ENCODE peak calls at places on chromosomes 16 and 17, in six cellular contexts. T is heart left ventricle, C is ovary, G is kidney epithelial cell, J is GM06990, V is K562. I is an unnamed sample.

GRCh38 chr17:20066253-20066652 is 57.1 kb downstream of the SPECC1 start:
- DNase-seq in T (peak), C (peak), G (peak), J (no peak), V (no peak), I (peak)

GRCh38 chr17:40301315-40301714 is 7.7 kb upstream of the RARA start:
- DNase-seq in T (no peak), C (no peak), G (no peak), J (no peak), V (no peak), I (no peak)

GRCh38 chr17:14157822-14158221 is 78.8 kb downstream of the CDRT15 start:
- DNase-seq in T (no peak), C (no peak), G (no peak), J (no peak), V (no peak), I (no peak)

GRCh38 chr17:7183433-7184090 is 4.4 kb upstream of the ASGR1 start:
- DNase-seq in T (no peak), C (no peak), G (no peak), J (no peak), V (no peak), I (no peak)

GRCh38 chr16:74216319-74216718 is 80.3 kb upstream of the PSMD7 start:
- DNase-seq in T (no peak), C (no peak), G (no peak), J (no peak), V (no peak), I (peak)

GRCh38 chr16:47732122-47732805 is 271.1 kb downstream of the PHKB start:
- DNase-seq in T (no peak), C (no peak), G (peak), J (no peak), V (no peak), I (no peak)

GRCh38 chr16:12437761-12438440 is 365.8 kb downstream of the CPPED1 start:
- DNase-seq in T (no peak), C (no peak), G (no peak), J (no peak), V (no peak), I (no peak)

GRCh38 chr17:45132302-45132568 is at the start of gene PLCD3:
- DNase-seq in T (no peak), C (no peak), G (no peak), J (no peak), V (no peak), I (no peak)

GRCh38 chr16:29736112-29736511 is 9.7 kb downstream of the C16orf54 start:
- DNase-seq in T (no peak), C (no peak), G (no peak), J (no peak), V (no peak), I (no peak)

GRCh38 chr17:49899588-49899987 is 51.7 kb upstream of the TAC4 start:
- DNase-seq in T (no peak), C (no peak), G (no peak), J (no peak), V (no peak), I (no peak)

GRCh38 chr17:49896222-49896621 is 48.4 kb upstream of the TAC4 start:
- DNase-seq in T (no peak), C (no peak), G (no peak), J (no peak), V (no peak), I (no peak)

GRCh38 chr17:49901460-49902331 is 53.8 kb upstream of the TAC4 start:
- DNase-seq in T (no peak), C (no peak), G (no peak), J (no peak), V (no peak), I (no peak)

GRCh38 chr17:49896860-49897259 is 49.0 kb upstream of the TAC4 start:
- DNase-seq in T (no peak), C (no peak), G (no peak), J (no peak), V (no peak), I (no peak)

GRCh38 chr17:49898547-49899490 is 51.0 kb upstream of the TAC4 start:
- DNase-seq in T (no peak), C (no peak), G (no peak), J (no peak), V (peak), I (no peak)
- TF ChIP-seq CTCF in T (no peak), C (no peak), G (peak), J (peak), V (peak), I (peak)

GRCh38 chr17:38748329-38749221 is at the start of gene PCGF2:
- DNase-seq in T (peak), C (peak), G (peak), J (no peak), V (peak), I (peak)
- TF ChIP-seq CTCF in T (no peak), C (no peak), G (no peak), J (no peak), V (no peak), I (no peak)

GRCh38 chr17:44010966-44011647 is 3.7 kb downstream of the TMEM101 start:
- DNase-seq in T (no peak), C (no peak), G (no peak), J (no peak), V (no peak), I (no peak)

GRCh38 chr17:44005865-44006580 is 1.6 kb downstream of the NAGS start:
- DNase-seq in T (peak), C (no peak), G (no peak), J (peak), V (no peak), I (no peak)

GRCh38 chr17:44007346-44008204 is 3.2 kb downstream of the NAGS start:
- DNase-seq in T (no peak), C (no peak), G (no peak), J (no peak), V (no peak), I (no peak)

GRCh38 chr17:44006581-44007345 is 2.3 kb downstream of the NAGS start:
- DNase-seq in T (peak), C (peak), G (peak), J (peak), V (peak), I (peak)

GRCh38 chr17:44008205-44008909 is 3.9 kb downstream of the NAGS start:
- DNase-seq in T (no peak), C (no peak), G (no peak), J (no peak), V (no peak), I (no peak)
- TF ChIP-seq CTCF in T (no peak), C (no peak), G (no peak), J (peak), V (no peak), I (no peak)

GRCh38 chr17:65423346-65424140 is 137.9 kb downstream of the AXIN2 start:
- DNase-seq in T (no peak), C (no peak), G (no peak), J (no peak), V (no peak), I (no peak)
- TF ChIP-seq CTCF in T (no peak), C (no peak), G (no peak), J (no peak), V (no peak), I (no peak)

GRCh38 chr17:79024901-79025737 is 1.1 kb downstream of the C1QTNF1 start:
- DNase-seq in T (peak), C (no peak), G (no peak), J (no peak), V (no peak), I (no peak)

GRCh38 chr17:79023180-79023705 is 726 bp upstream of the C1QTNF1 start:
- DNase-seq in T (no peak), C (no peak), G (no peak), J (no peak), V (no peak), I (no peak)

GRCh38 chr17:79022507-79022991 is 1.4 kb upstream of the C1QTNF1 start:
- DNase-seq in T (peak), C (peak), G (no peak), J (no peak), V (no peak), I (no peak)

GRCh38 chr17:79026345-79027273 is 2.6 kb downstream of the C1QTNF1 start:
- DNase-seq in T (peak), C (peak), G (no peak), J (no peak), V (no peak), I (no peak)

DNA sequence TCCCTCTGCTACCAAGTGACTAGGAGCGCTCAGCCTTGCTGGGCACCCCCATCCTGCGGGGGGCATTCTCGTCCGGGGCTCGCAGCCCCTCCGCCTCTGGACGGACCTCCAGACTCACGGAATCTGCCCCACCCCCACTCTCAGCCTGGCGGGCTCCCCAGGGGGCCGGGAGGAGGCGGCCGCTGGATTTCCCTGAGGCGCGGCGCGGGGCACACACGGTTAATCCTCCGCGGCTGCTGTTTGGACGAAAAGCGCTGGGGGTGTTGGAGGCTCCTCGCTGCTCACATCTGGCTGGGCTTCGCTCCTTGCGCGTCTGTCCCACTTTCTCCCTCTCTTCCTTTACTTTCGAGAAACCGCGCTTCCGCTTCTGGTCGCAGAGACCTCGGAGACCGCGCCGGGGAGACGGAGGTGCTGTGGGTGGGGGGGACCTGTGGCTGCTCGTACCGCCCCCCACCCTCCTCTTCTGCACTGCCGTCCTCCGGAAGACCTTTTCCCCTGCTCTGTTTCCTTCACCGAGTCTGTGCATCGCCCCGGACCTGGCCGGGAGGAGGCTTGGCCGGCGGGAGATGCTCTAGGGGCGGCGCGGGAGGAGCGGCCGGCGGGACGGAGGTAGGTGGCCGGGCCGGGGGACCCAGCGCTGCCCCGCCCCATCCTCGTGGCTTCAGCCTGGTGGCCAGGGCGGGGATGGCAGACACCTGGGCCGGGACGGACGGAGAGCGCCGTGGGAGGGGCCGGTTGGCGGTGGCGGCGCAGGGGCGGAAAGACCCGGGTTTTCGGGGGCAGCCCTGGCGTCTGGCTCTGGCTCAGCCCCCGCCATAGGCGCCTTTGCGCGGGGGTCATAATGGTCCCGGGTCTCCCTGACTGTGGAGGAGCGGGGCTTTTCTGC is at the start of gene C1QTNF1:
- DNase-seq in T (peak), C (peak), G (no peak), J (no peak), V (no peak), I (no peak)
- TF ChIP-seq CTCF in T (no peak), C (peak), G (no peak), J (no peak), V (peak), I (peak)

GRCh38 chr16:30853758-30854157 is 40.1 kb downstream of the BCL7C start:
- DNase-seq in T (no peak), C (no peak), G (no peak), J (no peak), V (no peak), I (no peak)

GRCh38 chr16:30858829-30859423 is 35.0 kb downstream of the BCL7C start:
- DNase-seq in T (no peak), C (no peak), G (no peak), J (no peak), V (no peak), I (no peak)

GRCh38 chr16:30858111-30858495 is 35.8 kb downstream of the BCL7C start:
- DNase-seq in T (no peak), C (no peak), G (no peak), J (no peak), V (no peak), I (no peak)
- TF ChIP-seq CTCF in T (no peak), C (no peak), G (no peak), J (no peak), V (no peak), I (no peak)

GRCh38 chr16:85157372-85157771 is 45.1 kb upstream of the CIBAR2 start:
- DNase-seq in T (no peak), C (no peak), G (no peak), J (no peak), V (no peak), I (no peak)
- TF ChIP-seq CTCF in T (no peak), C (no peak), G (no peak), J (no peak), V (no peak), I (no peak)

GRCh38 chr17:61450641-61451537 is 1.3 kb upstream of the TBX4 start:
- DNase-seq in T (no peak), C (no peak), G (no peak), J (no peak), V (no peak), I (no peak)
- TF ChIP-seq CTCF in T (no peak), C (no peak), G (no peak), J (no peak), V (no peak), I (no peak)

GRCh38 chr17:68356520-68356919 is 65.2 kb downstream of the ARSG start:
- DNase-seq in T (no peak), C (no peak), G (peak), J (peak), V (no peak), I (no peak)

GRCh38 chr17:68356949-68357455 is 65.7 kb downstream of the ARSG start:
- DNase-seq in T (no peak), C (no peak), G (no peak), J (no peak), V (no peak), I (no peak)

GRCh38 chr17:68355093-68355492 is 63.8 kb downstream of the ARSG start:
- DNase-seq in T (no peak), C (no peak), G (no peak), J (no peak), V (no peak), I (no peak)

GRCh38 chr17:68360198-68360597 is 68.9 kb downstream of the ARSG start:
- DNase-seq in T (no peak), C (no peak), G (no peak), J (no peak), V (no peak), I (no peak)

DNA sequence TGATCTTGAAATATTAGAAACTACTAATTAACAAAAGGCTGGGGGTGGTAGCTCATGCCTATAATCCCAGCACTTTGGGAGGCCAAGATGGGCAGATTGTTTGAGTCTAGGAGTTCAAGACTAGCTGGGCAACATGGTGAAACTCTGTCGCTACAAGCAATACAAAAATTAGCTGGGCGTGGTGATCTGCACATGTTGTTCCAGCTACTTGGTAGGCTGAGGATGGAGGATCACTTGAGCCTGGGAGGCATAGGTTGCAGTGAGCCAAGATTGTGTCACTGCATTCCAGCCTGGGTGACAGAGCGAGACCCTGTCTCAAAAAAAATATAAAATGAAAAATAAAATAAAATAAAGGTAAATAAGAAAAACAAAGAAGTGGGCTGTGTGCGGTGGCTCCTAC is 66.6 kb downstream of the ARSG start:
- DNase-seq in T (no peak), C (no peak), G (no peak), J (no peak), V (no peak), I (no peak)
- TF ChIP-seq CTCF in T (no peak), C (no peak), G (no peak), J (no peak), V (no peak), I (no peak)

GRCh38 chr16:10876305-10876704 is 697 bp upstream of the CIITA start:
- DNase-seq in T (no peak), C (no peak), G (no peak), J (no peak), V (no peak), I (no peak)

GRCh38 chr16:10876799-10877341 is at the start of gene CIITA:
- DNase-seq in T (peak), C (peak), G (no peak), J (peak), V (peak), I (no peak)

GRCh38 chr16:10878328-10878643 is 1.3 kb downstream of the CIITA start:
- DNase-seq in T (no peak), C (no peak), G (no peak), J (no peak), V (no peak), I (no peak)

GRCh38 chr16:10878644-10879498 is 1.9 kb downstream of the CIITA start:
- DNase-seq in T (peak), C (peak), G (no peak), J (peak), V (no peak), I (no peak)

GRCh38 chr16:10877472-10877946 is 507 bp downstream of the CIITA start:
- DNase-seq in T (no peak), C (no peak), G (no peak), J (peak), V (no peak), I (no peak)
- TF ChIP-seq CTCF in T (no peak), C (no peak), G (no peak), J (peak), V (no peak), I (no peak)

I was measured in epithelial cell of proximal tubule.